ENCODE peak calls at places on chromosomes 4 and X, in four cellular contexts. D, H, Y and V are unnamed samples.
A peak's percentile ranks its signal among the peaks of the same experiment; 100 is the strongest.

GRCh38 chr4:1080961-1081688 is 32.2 kb downstream of the RNF212 start:
- DNase-seq in D (peak; percentile 71), Y (no peak), H (peak; percentile 46), V (no peak)

GRCh38 chr4:18234108-18234507 is 212.6 kb upstream of the LCORL start:
- DNase-seq in Y (no peak), H (no peak), D (no peak), V (no peak)

GRCh38 chr4:54473077-54473545 is 184.6 kb upstream of the KIT start:
- DNase-seq in H (no peak), D (peak; percentile 14), Y (no peak), V (no peak)

GRCh38 chr4:94334519-94334918 is 8.1 kb downstream of the HPGDS start:
- DNase-seq in Y (no peak), H (no peak), D (no peak), V (no peak)

GRCh38 chr4:30789219-30789671 is 69.1 kb downstream of the PCDH7 start:
- DNase-seq in Y (no peak), H (no peak), D (no peak), V (no peak)

GRCh38 chr4:88063634-88064296 is 56.3 kb downstream of the PKD2 start:
- DNase-seq in D (no peak), H (no peak), Y (no peak), V (no peak)

GRCh38 chr4:57303012-57303751 is 193.0 kb upstream of the IGFBP7 start:
- DNase-seq in Y (no peak), D (no peak), H (no peak), V (peak; percentile 33)

GRCh38 chr4:5887011-5887360 is 5.9 kb downstream of the CRMP1 start:
- DNase-seq in D (no peak), Y (no peak), H (no peak), V (no peak)

GRCh38 chr4:98517444-98518021 is 140.9 kb downstream of the TSPAN5 start:
- DNase-seq in Y (no peak), D (peak; percentile 89), H (no peak), V (no peak)

GRCh38 chr4:98521486-98521885 is 136.9 kb downstream of the TSPAN5 start:
- DNase-seq in Y (no peak), D (no peak), H (no peak), V (no peak)

GRCh38 chr4:98522062-98522461 is 136.3 kb downstream of the TSPAN5 start:
- DNase-seq in D (no peak), H (no peak), Y (no peak), V (no peak)

GRCh38 chr4:98518555-98519267 is 139.7 kb downstream of the TSPAN5 start:
- DNase-seq in Y (no peak), D (no peak), H (no peak), V (peak; percentile 46)

DNA sequence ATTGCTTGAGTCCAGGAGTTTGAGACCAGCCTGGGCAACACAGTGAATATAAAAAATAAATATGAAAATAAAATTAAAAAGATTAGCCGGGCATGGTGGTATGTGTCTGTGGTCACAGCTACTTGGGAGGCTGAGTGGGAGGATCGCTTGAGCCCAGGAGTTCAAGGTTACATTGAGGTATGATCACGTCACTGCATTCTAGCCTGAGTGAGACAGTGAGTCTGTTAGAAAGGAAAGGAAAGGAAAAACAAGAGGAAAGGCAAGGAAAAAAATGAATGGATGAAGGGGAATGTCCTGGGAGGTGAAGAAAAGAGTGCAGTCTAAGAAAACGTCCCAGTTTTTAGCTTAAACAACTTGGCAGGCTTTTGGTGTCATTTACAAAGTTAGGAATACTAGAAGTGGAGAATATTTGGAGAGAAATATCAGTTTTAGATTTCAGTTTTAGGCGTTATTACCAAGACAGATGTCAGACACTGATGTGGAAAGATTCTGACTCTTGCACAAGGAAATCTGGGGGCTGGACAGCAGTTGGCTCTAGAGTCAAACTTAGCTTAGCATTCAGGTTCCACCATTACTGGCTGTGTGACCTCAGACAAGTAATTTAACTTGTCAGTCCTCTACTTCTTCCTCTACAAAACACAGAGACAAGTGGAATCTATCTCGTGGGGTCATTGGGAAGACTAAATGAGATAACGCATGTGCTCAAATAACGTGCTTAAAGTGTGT is 139.0 kb downstream of the TSPAN5 start:
- DNase-seq in D (peak; percentile 76), H (no peak), Y (no peak), V (no peak)
- H2BK5ac ChIP-seq in D (peak overlapping the region; percentile 47), H (no peak overlapping the region), Y (no peak overlapping the region), V (no peak overlapping the region)

GRCh38 chr4:7635971-7636508 is 201.3 kb upstream of the PSAPL1 start:
- DNase-seq in D (no peak), H (no peak), Y (no peak), V (no peak)
- H4K5ac ChIP-seq in D (no peak overlapping the region), H (no peak overlapping the region), Y (no peak overlapping the region), V (no peak overlapping the region)

GRCh38 chrX:128691872-128692271 is 639.7 kb upstream of the ACTRT1 start:
- DNase-seq in H (no peak), D (no peak), Y (no peak), V (no peak)
- H2BK15ac ChIP-seq in H (no peak overlapping the region), D (no peak overlapping the region), Y (no peak overlapping the region), V (no peak overlapping the region)

GRCh38 chr4:140092094-140092820 is 61.7 kb downstream of the MAML3 start:
- DNase-seq in H (peak; percentile 81), Y (peak; percentile 72), D (no peak), V (peak; percentile 98)

GRCh38 chr4:140096921-140097320 is 57.1 kb downstream of the MAML3 start:
- DNase-seq in H (no peak), D (peak; percentile 44), Y (no peak), V (no peak)

GRCh38 chr4:140095694-140096482 is 58.1 kb downstream of the MAML3 start:
- DNase-seq in D (peak; percentile 100), H (no peak), Y (no peak), V (peak; percentile 48)

GRCh38 chr4:140096483-140096861 is 57.5 kb downstream of the MAML3 start:
- DNase-seq in Y (no peak), D (no peak), H (no peak), V (peak; percentile 44)

GRCh38 chr4:140094701-140095420 is 59.1 kb downstream of the MAML3 start:
- DNase-seq in Y (peak; percentile 59), H (peak; percentile 78), D (peak; percentile 73), V (peak; percentile 92)
- H2BK5ac ChIP-seq in Y (no peak overlapping the region), H (no peak overlapping the region), D (peak overlapping the region; percentile 78), V (peak overlapping the region; percentile 89)

DNA sequence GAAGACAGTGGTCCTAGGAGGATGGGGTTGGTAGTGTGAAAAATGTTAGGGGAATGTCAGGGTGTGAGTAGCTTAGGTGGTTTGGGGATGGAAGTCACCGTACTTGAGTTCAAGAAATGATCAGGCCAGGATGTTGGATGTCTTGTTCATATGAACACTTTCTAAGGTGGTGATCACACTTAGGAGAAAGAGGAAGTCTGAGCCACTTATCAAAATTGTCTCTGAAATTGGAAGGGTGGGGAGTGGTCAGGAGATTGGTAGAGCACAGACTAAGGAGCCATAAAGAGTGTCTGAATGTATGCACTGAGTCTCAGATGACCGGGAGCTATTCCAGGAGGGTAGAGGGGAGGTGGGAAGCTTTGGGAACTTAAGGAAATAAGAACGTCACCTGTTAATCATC is 17.3 kb downstream of the CMC4 start:
- DNase-seq in D (no peak), Y (no peak), H (no peak), V (no peak)
- H4K5ac ChIP-seq in D (no peak overlapping the region), Y (no peak overlapping the region), H (no peak overlapping the region), V (no peak overlapping the region)